ENCODE peak calls at places on chromosomes 16 and 17, in four cellular contexts. L is H1, G is IMR-90, I is mesendoderm. S is an unnamed sample.

GRCh38 chr17:29027521-29027920 is 15.4 kb upstream of the PIPOX start:
- DNase-seq in L (no peak), I (no peak), G (no peak), S (no peak)

GRCh38 chr17:3740611-3741073 is 16.9 kb downstream of the HASPIN start:
- DNase-seq in I (peak), L (no peak), G (no peak), S (no peak)

GRCh38 chr16:11488304-11488703 is 98.4 kb downstream of the LITAF start:
- DNase-seq in L (no peak), G (no peak), I (no peak), S (no peak)

GRCh38 chr17:48871551-48872351 is 20.8 kb upstream of the ATP5MC1 start:
- DNase-seq in G (no peak), L (no peak), I (no peak), S (no peak)

GRCh38 chr17:43003542-43004172 is 2.9 kb upstream of the IFI35 start:
- DNase-seq in L (no peak), I (peak), G (peak), S (peak)

GRCh38 chr17:58680038-58680369 is 11.8 kb downstream of the TEX14 start:
- DNase-seq in L (no peak), G (no peak), I (no peak), S (peak)

GRCh38 chr17:11935734-11936406 is 61.4 kb downstream of the ZNF18 start:
- DNase-seq in L (peak), I (peak), G (peak), S (peak)

GRCh38 chr16:278863-279366 is 1.5 kb upstream of the ARHGDIG start:
- DNase-seq in I (peak), G (peak), L (no peak), S (no peak)

GRCh38 chr16:69814561-69814960 is 52.4 kb downstream of the WWP2 start:
- DNase-seq in G (no peak), I (no peak), L (no peak), S (no peak)

GRCh38 chr16:69812213-69813014 is 50.3 kb downstream of the WWP2 start:
- DNase-seq in I (no peak), L (no peak), G (no peak), S (no peak)

GRCh38 chr16:69818811-69819587 is 56.9 kb downstream of the WWP2 start:
- DNase-seq in L (no peak), I (peak), G (no peak), S (no peak)

DNA sequence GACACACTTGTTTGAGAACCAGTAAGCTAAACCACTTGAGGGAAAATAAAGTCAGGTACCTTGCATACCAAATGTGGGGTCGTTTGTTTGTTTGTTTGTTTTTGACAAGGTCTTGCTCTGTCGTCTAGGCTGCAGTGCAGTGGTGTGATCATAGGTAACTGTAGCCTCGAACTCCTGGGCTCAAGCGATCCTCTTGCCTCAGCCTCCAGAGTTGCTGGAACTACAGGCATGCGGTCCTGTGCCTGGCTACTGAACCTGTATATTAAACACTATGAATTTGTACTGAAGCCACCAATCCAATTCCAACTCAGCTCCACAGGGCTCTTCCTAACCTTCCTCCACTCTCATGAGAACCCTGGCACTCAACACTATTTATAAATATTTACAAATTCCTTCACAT is 51.9 kb downstream of the WWP2 start:
- DNase-seq in I (no peak), G (no peak), L (no peak), S (no peak)
- H4K5ac ChIP-seq in I (no peak), G (no peak), L (no peak), S (no peak)

GRCh38 chr17:75749545-75750389 is 15.2 kb downstream of the GALK1 start:
- DNase-seq in G (peak), L (peak), I (peak), S (peak)
- H4K5ac ChIP-seq in G (peak), L (no peak), I (no peak), S (no peak)

GRCh38 chr17:16486373-16487250 is 5.4 kb downstream of the LRRC75A start:
- DNase-seq in L (no peak), G (peak), I (peak), S (peak)

GRCh38 chr17:16491703-16492612 is at the start of gene LRRC75A:
- DNase-seq in I (peak), L (no peak), G (peak), S (peak)

GRCh38 chr17:16491131-16491702 is 776 bp downstream of the LRRC75A start:
- DNase-seq in L (no peak), I (no peak), G (no peak), S (peak)

GRCh38 chr17:16484445-16485169 is 7.4 kb downstream of the LRRC75A start:
- DNase-seq in I (peak), G (no peak), L (no peak), S (peak)

DNA sequence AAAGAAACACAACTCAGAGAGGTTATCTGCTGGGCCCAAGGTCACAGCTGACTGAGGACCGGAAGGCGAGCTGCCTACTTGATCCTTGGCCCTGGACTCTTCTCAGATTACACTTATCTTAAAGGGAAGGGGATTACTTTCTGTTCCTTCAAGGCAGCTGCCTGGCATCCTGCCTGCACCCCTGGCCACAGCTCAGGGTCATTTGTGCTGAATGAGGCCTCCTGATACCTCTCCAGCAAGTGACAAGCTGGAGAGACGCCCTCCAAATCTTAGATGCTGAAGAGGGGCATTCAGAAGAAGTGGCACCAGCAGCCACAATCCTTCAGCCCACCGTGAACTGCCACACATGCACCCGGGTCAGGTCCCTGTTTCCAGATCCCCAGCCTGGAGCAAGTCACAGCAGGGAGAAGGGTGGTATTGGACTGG is 3.4 kb downstream of the LRRC75A start:
- DNase-seq in L (no peak), I (peak), G (no peak), S (peak)
- H4K5ac ChIP-seq in L (no peak), I (no peak), G (no peak), S (no peak)

DNA sequence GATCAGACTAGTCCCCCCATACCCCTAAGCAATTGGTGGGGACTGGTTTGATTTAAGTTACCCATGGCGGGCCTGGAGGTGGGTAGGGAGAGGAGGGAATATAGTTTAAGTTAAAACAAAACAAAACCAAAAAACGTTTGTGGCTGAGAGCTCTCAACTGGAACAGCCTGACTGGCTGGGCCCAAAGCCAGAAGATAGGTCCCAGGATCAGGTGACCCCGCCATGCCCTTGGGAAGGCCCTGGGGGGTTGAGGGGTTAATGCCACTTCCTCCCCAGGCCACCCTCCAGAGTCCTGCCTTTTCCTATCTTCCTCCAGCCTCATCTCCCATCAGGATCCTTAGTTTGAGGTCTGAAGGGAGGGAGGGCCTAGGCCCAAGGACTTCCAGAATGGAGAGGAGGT is 82.3 kb upstream of the LHX1 start:
- DNase-seq in L (no peak), G (no peak), I (no peak), S (no peak)
- H4K5ac ChIP-seq in L (no peak), G (no peak), I (no peak), S (no peak)

GRCh38 chr17:82868715-82869131 is 28.9 kb upstream of the ZNF750 start:
- DNase-seq in G (no peak), I (no peak), L (no peak), S (no peak)
- H4K5ac ChIP-seq in G (no peak), I (no peak), L (no peak), S (no peak)

GRCh38 chr17:49976828-49977202 is 7.8 kb downstream of the DLX4 start:
- DNase-seq in I (no peak), L (no peak), G (no peak), S (no peak)

GRCh38 chr17:49977463-49978389 is 8.7 kb downstream of the DLX4 start:
- DNase-seq in G (no peak), L (no peak), I (peak), S (peak)

GRCh38 chr17:49978501-49978900 is 9.5 kb downstream of the DLX4 start:
- DNase-seq in L (no peak), I (no peak), G (no peak), S (no peak)

GRCh38 chr17:49975531-49975930 is 6.5 kb downstream of the DLX4 start:
- DNase-seq in G (no peak), I (peak), L (no peak), S (no peak)

DNA sequence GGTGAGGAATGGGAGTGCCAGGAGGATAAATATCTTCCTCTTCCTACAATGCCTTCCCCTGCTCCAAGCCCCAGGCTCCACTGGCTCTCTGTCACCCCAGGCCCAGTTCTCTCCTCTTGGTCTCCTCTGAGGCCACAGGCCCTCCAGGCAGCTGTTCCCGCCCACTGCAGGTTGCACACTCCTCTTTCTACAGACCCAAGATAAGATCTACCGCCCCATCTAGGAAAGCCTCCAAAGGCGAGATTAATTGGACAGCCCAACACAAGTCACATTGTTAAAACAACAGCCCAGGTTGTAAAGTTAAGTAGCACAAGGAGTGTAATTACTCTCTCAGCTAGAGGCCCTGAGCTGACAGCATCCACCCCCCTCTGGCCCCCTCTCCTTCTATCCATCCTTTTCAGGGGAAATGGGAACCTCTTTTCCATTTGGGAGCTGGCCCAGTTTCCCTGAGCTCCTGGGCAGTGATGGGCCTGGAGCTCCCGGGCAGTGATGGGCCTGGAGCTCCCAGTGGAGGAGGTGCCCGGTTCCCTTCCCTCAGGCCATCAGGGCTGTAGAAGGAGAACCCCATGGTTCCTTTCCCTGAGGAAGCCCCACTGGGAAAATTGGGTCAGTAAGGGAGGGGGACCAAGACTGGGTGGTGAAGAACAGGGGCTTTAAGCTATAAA is 7.3 kb downstream of the DLX4 start:
- DNase-seq in I (peak), G (no peak), L (no peak), S (no peak)
- H4K5ac ChIP-seq in I (no peak), G (no peak), L (no peak), S (no peak)

GRCh38 chr17:50094243-50094752 is 853 bp upstream of the PDK2 start:
- DNase-seq in L (peak), I (peak), G (peak), S (peak)
- H4K5ac ChIP-seq in L (no peak), I (no peak), G (peak), S (no peak)

S was measured in H9.